ENCODE peak calls at places on chromosomes 2 and 18, in four cellular contexts. P is left cardiac atrium, A is NCI-H345, M is WTC11. Z is an unnamed sample.

GRCh38 chr18:32730620-32731021 is 42.2 kb downstream of the KLHL14 start:
- DNase-seq in M (no peak), A (peak), P (no peak), Z (peak)

GRCh38 chr2:238069021-238069709 is 8.4 kb downstream of the SCLY start:
- DNase-seq in A (no peak), M (no peak), P (no peak), Z (no peak)

GRCh38 chr2:197805598-197806316 is 1.4 kb downstream of the PLCL1 start:
- DNase-seq in M (no peak), P (no peak), A (no peak), Z (no peak)

GRCh38 chr18:61820842-61821241 is 72.0 kb downstream of the RNF152 start:
- DNase-seq in M (no peak), A (no peak), P (no peak), Z (no peak)

GRCh38 chr2:140455312-140455711 is 1675.1 kb upstream of the NXPH2 start:
- DNase-seq in M (no peak), P (no peak), A (no peak), Z (no peak)

GRCh38 chr2:53131416-53131815 is 636.2 kb upstream of the CHAC2 start:
- DNase-seq in P (no peak), M (no peak), A (no peak), Z (no peak)

GRCh38 chr2:208643145-208643544 is 236.6 kb downstream of the PTH2R start:
- DNase-seq in M (no peak), P (no peak), A (no peak), Z (no peak)

GRCh38 chr2:63488118-63488713 is 100.1 kb downstream of the WDPCP start:
- DNase-seq in M (no peak), A (peak), P (no peak), Z (no peak)

Z was measured in NCI-H510A.